ENCODE peak calls at places on chromosome 6, in seven cellular contexts. One of them, this sample, is unnamed.
A peak's percentile ranks its signal among the peaks of the same experiment; 100 is the strongest.

GRCh38 chr6:44002071-44002590 is 125.1 kb downstream of the MRPL14 start:
- DNase-seq in neural progenitor cell: peak; percentile 97
- DNase-seq in Panc1: no peak
- DNase-seq in adipocyte: no peak
- DNase-seq in heart right ventricle: no peak
- DNase-seq in uterus: no peak
- DNase-seq in effector memory CD4-positive, alpha-beta T cell: no peak
- DNase-seq in this sample: no peak

GRCh38 chr6:111810321-111811235 is 62.7 kb downstream of the FYN start:
- DNase-seq in neural progenitor cell: no peak
- DNase-seq in Panc1: no peak
- DNase-seq in adipocyte: no peak
- DNase-seq in heart right ventricle: no peak
- DNase-seq in uterus: no peak
- DNase-seq in effector memory CD4-positive, alpha-beta T cell: no peak
- DNase-seq in this sample: no peak

GRCh38 chr6:106162926-106163325 is 76.8 kb downstream of the PRDM1 start:
- DNase-seq in neural progenitor cell: no peak
- DNase-seq in Panc1: no peak
- DNase-seq in adipocyte: no peak
- DNase-seq in heart right ventricle: no peak
- DNase-seq in uterus: no peak
- DNase-seq in effector memory CD4-positive, alpha-beta T cell: no peak
- DNase-seq in this sample: no peak

GRCh38 chr6:70709826-70710225 is 42.1 kb downstream of the SMAP1 start:
- DNase-seq in neural progenitor cell: no peak
- DNase-seq in Panc1: no peak
- DNase-seq in adipocyte: peak; percentile 54
- DNase-seq in heart right ventricle: no peak
- DNase-seq in uterus: no peak
- DNase-seq in effector memory CD4-positive, alpha-beta T cell: no peak
- DNase-seq in this sample: no peak

GRCh38 chr6:163706688-163707087 is 292.2 kb downstream of the QKI start:
- DNase-seq in neural progenitor cell: no peak
- DNase-seq in Panc1: no peak
- DNase-seq in adipocyte: no peak
- DNase-seq in heart right ventricle: no peak
- DNase-seq in uterus: no peak
- DNase-seq in effector memory CD4-positive, alpha-beta T cell: no peak
- DNase-seq in this sample: no peak

GRCh38 chr6:6915813-6916547 is 191.8 kb upstream of the RREB1 start:
- DNase-seq in neural progenitor cell: no peak
- DNase-seq in Panc1: no peak
- DNase-seq in adipocyte: peak; percentile 66
- DNase-seq in heart right ventricle: peak; percentile 41
- DNase-seq in uterus: peak; percentile 69
- DNase-seq in effector memory CD4-positive, alpha-beta T cell: no peak
- DNase-seq in this sample: peak; percentile 51

GRCh38 chr6:169008641-169009040 is 245.0 kb downstream of the THBS2 start:
- DNase-seq in neural progenitor cell: no peak
- DNase-seq in Panc1: no peak
- DNase-seq in adipocyte: no peak
- DNase-seq in heart right ventricle: no peak
- DNase-seq in uterus: no peak
- DNase-seq in effector memory CD4-positive, alpha-beta T cell: no peak
- DNase-seq in this sample: no peak

GRCh38 chr6:73719041-73719440 is 23.0 kb downstream of the CD109 start:
- DNase-seq in neural progenitor cell: no peak
- DNase-seq in Panc1: no peak
- DNase-seq in adipocyte: no peak
- DNase-seq in heart right ventricle: no peak
- DNase-seq in uterus: no peak
- DNase-seq in effector memory CD4-positive, alpha-beta T cell: no peak
- DNase-seq in this sample: no peak

GRCh38 chr6:169957351-169957963 is 206.0 kb downstream of the ERMARD start:
- DNase-seq in neural progenitor cell: no peak
- DNase-seq in Panc1: no peak
- DNase-seq in adipocyte: no peak
- DNase-seq in heart right ventricle: peak; percentile 10
- DNase-seq in uterus: no peak
- DNase-seq in effector memory CD4-positive, alpha-beta T cell: no peak
- DNase-seq in this sample: no peak

GRCh38 chr6:75436869-75437268 is 56.7 kb downstream of the FILIP1 start:
- DNase-seq in neural progenitor cell: no peak
- DNase-seq in Panc1: no peak
- DNase-seq in adipocyte: no peak
- DNase-seq in heart right ventricle: peak; percentile 66
- DNase-seq in uterus: peak; percentile 72
- DNase-seq in effector memory CD4-positive, alpha-beta T cell: no peak
- DNase-seq in this sample: peak; percentile 58

GRCh38 chr6:23027281-23027680 is 457.9 kb downstream of the HDGFL1 start:
- DNase-seq in neural progenitor cell: no peak
- DNase-seq in Panc1: no peak
- DNase-seq in adipocyte: no peak
- DNase-seq in heart right ventricle: no peak
- DNase-seq in uterus: no peak
- DNase-seq in effector memory CD4-positive, alpha-beta T cell: no peak
- DNase-seq in this sample: no peak

GRCh38 chr6:12000174-12000573 is 11.9 kb upstream of the HIVEP1 start:
- DNase-seq in neural progenitor cell: no peak
- DNase-seq in Panc1: no peak
- DNase-seq in adipocyte: no peak
- DNase-seq in heart right ventricle: no peak
- DNase-seq in uterus: no peak
- DNase-seq in effector memory CD4-positive, alpha-beta T cell: no peak
- DNase-seq in this sample: no peak

GRCh38 chr6:109910571-109910970 is 67.5 kb upstream of the GPR6 start:
- DNase-seq in neural progenitor cell: no peak
- DNase-seq in Panc1: no peak
- DNase-seq in adipocyte: no peak
- DNase-seq in heart right ventricle: no peak
- DNase-seq in uterus: no peak
- DNase-seq in effector memory CD4-positive, alpha-beta T cell: no peak
- DNase-seq in this sample: no peak

GRCh38 chr6:151544453-151544852 is 50.6 kb downstream of the CCDC170 start:
- DNase-seq in neural progenitor cell: no peak
- DNase-seq in Panc1: no peak
- DNase-seq in adipocyte: no peak
- DNase-seq in heart right ventricle: no peak
- DNase-seq in uterus: no peak
- DNase-seq in effector memory CD4-positive, alpha-beta T cell: no peak
- DNase-seq in this sample: no peak

GRCh38 chr6:116136373-116136772 is 10.4 kb upstream of the COL10A1 start:
- DNase-seq in neural progenitor cell: no peak
- DNase-seq in Panc1: no peak
- DNase-seq in adipocyte: no peak
- DNase-seq in heart right ventricle: no peak
- DNase-seq in uterus: no peak
- DNase-seq in effector memory CD4-positive, alpha-beta T cell: no peak
- DNase-seq in this sample: no peak

GRCh38 chr6:117840541-117840983 is 66.5 kb upstream of the SLC35F1 start:
- DNase-seq in neural progenitor cell: peak; percentile 70
- DNase-seq in Panc1: no peak
- DNase-seq in adipocyte: peak; percentile 43
- DNase-seq in heart right ventricle: no peak
- DNase-seq in uterus: no peak
- DNase-seq in effector memory CD4-positive, alpha-beta T cell: no peak
- DNase-seq in this sample: no peak

GRCh38 chr6:89675949-89676753 is 37.6 kb upstream of the LYRM2 start:
- DNase-seq in neural progenitor cell: no peak
- DNase-seq in Panc1: no peak
- DNase-seq in adipocyte: peak; percentile 36
- DNase-seq in heart right ventricle: no peak
- DNase-seq in uterus: no peak
- DNase-seq in effector memory CD4-positive, alpha-beta T cell: no peak
- DNase-seq in this sample: no peak

GRCh38 chr6:151014404-151015150 is 149.1 kb downstream of the MTHFD1L start:
- DNase-seq in neural progenitor cell: peak; percentile 73
- DNase-seq in Panc1: peak; percentile 65
- DNase-seq in adipocyte: peak; percentile 78
- DNase-seq in heart right ventricle: peak; percentile 61
- DNase-seq in uterus: peak; percentile 74
- DNase-seq in effector memory CD4-positive, alpha-beta T cell: peak; percentile 24
- DNase-seq in this sample: peak; percentile 62

GRCh38 chr6:112254921-112255320 is 554 bp upstream of the LAMA4 start:
- DNase-seq in neural progenitor cell: no peak
- DNase-seq in Panc1: no peak
- DNase-seq in adipocyte: no peak
- DNase-seq in heart right ventricle: no peak
- DNase-seq in uterus: no peak
- DNase-seq in effector memory CD4-positive, alpha-beta T cell: no peak
- DNase-seq in this sample: no peak

GRCh38 chr6:75609639-75610590 is 8.2 kb downstream of the SENP6 start:
- DNase-seq in neural progenitor cell: no peak
- DNase-seq in Panc1: no peak
- DNase-seq in adipocyte: peak; percentile 54
- DNase-seq in heart right ventricle: no peak
- DNase-seq in uterus: no peak
- DNase-seq in effector memory CD4-positive, alpha-beta T cell: no peak
- DNase-seq in this sample: no peak

GRCh38 chr6:128696651-128697391 is 176.4 kb upstream of the PTPRK start:
- DNase-seq in neural progenitor cell: no peak
- DNase-seq in Panc1: peak; percentile 25
- DNase-seq in adipocyte: peak; percentile 61
- DNase-seq in heart right ventricle: no peak
- DNase-seq in uterus: no peak
- DNase-seq in effector memory CD4-positive, alpha-beta T cell: no peak
- DNase-seq in this sample: no peak

DNA sequence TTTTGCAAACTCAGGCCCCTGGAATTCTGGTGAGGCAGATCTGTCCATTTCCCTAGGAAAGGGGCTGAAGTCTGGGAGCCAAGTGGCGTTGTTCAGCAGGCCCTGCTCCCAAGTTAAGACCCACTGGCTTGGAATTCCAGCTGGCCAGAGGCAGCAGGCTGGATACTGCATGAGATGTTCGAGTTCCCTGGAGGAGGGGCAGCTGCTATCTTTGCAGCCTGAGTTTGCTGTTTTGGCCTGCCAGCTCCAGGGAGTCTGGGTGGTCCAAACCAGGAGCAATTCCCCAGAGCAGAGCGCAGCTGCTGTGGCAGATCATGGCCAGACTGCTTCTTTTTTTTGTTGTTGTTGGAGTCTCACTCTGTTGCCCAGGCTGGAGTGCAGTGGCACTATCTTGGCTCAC is 18.2 kb upstream of the PGK2 start:
- DNase-seq in neural progenitor cell: no peak
- DNase-seq in Panc1: no peak
- DNase-seq in adipocyte: no peak
- DNase-seq in heart right ventricle: no peak
- DNase-seq in uterus: no peak
- DNase-seq in effector memory CD4-positive, alpha-beta T cell: no peak
- DNase-seq in this sample: no peak
- H3K4me1 ChIP-seq in neural progenitor cell: no peaks in the 10 kb centered on the region
- H3K4me1 ChIP-seq in Panc1: no peaks in the 10 kb centered on the region
- H3K4me1 ChIP-seq in adipocyte: no peaks in the 10 kb centered on the region
- H3K4me1 ChIP-seq in heart right ventricle: no peaks in the 10 kb centered on the region
- H3K4me1 ChIP-seq in uterus: no peaks in the 10 kb centered on the region
- H3K4me1 ChIP-seq in effector memory CD4-positive, alpha-beta T cell: no peaks in the 10 kb centered on the region
- H3K4me1 ChIP-seq in this sample: no peaks in the 10 kb centered on the region

GRCh38 chr6:33206864-33207568 is 1.3 kb upstream of the RING1 start:
- DNase-seq in neural progenitor cell: peak; percentile 92
- DNase-seq in Panc1: no peak
- DNase-seq in adipocyte: peak; percentile 47
- DNase-seq in heart right ventricle: no peak
- DNase-seq in uterus: no peak
- DNase-seq in effector memory CD4-positive, alpha-beta T cell: no peak
- DNase-seq in this sample: no peak
- H3K4me3 ChIP-seq in neural progenitor cell: peak overlapping the region; percentile 93
- H3K4me3 ChIP-seq in Panc1: peak overlapping the region; percentile 84
- H3K4me3 ChIP-seq in adipocyte: peak overlapping the region; percentile 95
- H3K4me3 ChIP-seq in heart right ventricle: peak overlapping the region; percentile 98
- H3K4me3 ChIP-seq in uterus: peak overlapping the region; percentile 90
- H3K4me3 ChIP-seq in effector memory CD4-positive, alpha-beta T cell: peak overlapping the region; percentile 93
- H3K4me3 ChIP-seq in this sample: peak overlapping the region; percentile 83

GRCh38 chr6:100880901-100881706 is at the start of gene ASCC3:
- DNase-seq in neural progenitor cell: peak; percentile 94
- DNase-seq in Panc1: peak; percentile 43
- DNase-seq in adipocyte: peak; percentile 97
- DNase-seq in heart right ventricle: peak; percentile 96
- DNase-seq in uterus: peak; percentile 92
- DNase-seq in effector memory CD4-positive, alpha-beta T cell: peak; percentile 75
- DNase-seq in this sample: peak; percentile 95

GRCh38 chr6:100883347-100883746 is 2.2 kb upstream of the ASCC3 start:
- DNase-seq in neural progenitor cell: peak; percentile 16
- DNase-seq in Panc1: no peak
- DNase-seq in adipocyte: no peak
- DNase-seq in heart right ventricle: no peak
- DNase-seq in uterus: no peak
- DNase-seq in effector memory CD4-positive, alpha-beta T cell: no peak
- DNase-seq in this sample: no peak

GRCh38 chr6:100879317-100879716 is 1.8 kb downstream of the ASCC3 start:
- DNase-seq in neural progenitor cell: peak; percentile 32
- DNase-seq in Panc1: no peak
- DNase-seq in adipocyte: no peak
- DNase-seq in heart right ventricle: no peak
- DNase-seq in uterus: no peak
- DNase-seq in effector memory CD4-positive, alpha-beta T cell: no peak
- DNase-seq in this sample: no peak

GRCh38 chr6:100880149-100880900 is 804 bp downstream of the ASCC3 start:
- DNase-seq in neural progenitor cell: no peak
- DNase-seq in Panc1: no peak
- DNase-seq in adipocyte: peak; percentile 80
- DNase-seq in heart right ventricle: no peak
- DNase-seq in uterus: no peak
- DNase-seq in effector memory CD4-positive, alpha-beta T cell: no peak
- DNase-seq in this sample: no peak

DNA sequence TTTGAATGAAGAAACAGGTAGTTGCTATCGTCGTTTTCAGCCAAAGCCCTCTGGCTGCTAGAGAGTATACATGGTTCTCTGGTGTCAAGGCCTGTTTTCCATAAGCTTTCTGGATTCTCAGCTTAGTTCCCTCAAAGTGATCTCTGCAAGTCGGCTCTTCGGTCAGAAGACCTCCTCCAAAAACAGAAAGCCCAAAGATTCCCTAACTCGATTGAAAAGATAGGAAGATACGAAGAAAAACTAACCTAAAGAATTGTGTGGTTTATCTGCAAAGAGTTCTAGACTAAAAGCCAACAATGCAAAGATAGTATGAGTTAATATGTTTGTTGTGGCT is 545 bp upstream of the ASCC3 start:
- DNase-seq in neural progenitor cell: peak; percentile 4
- DNase-seq in Panc1: peak; percentile 20
- DNase-seq in adipocyte: peak; percentile 39
- DNase-seq in heart right ventricle: no peak
- DNase-seq in uterus: no peak
- DNase-seq in effector memory CD4-positive, alpha-beta T cell: no peak
- DNase-seq in this sample: no peak
- H3K27me3 ChIP-seq in neural progenitor cell: no peaks in the 10 kb centered on the region
- H3K27me3 ChIP-seq in Panc1: no peaks in the 10 kb centered on the region
- H3K27me3 ChIP-seq in adipocyte: no peaks in the 10 kb centered on the region
- H3K27me3 ChIP-seq in heart right ventricle: no peaks in the 10 kb centered on the region
- H3K27me3 ChIP-seq in uterus: no peaks in the 10 kb centered on the region
- H3K27me3 ChIP-seq in effector memory CD4-positive, alpha-beta T cell: no peaks in the 10 kb centered on the region
- H3K27me3 ChIP-seq in this sample: no peaks in the 10 kb centered on the region

DNA sequence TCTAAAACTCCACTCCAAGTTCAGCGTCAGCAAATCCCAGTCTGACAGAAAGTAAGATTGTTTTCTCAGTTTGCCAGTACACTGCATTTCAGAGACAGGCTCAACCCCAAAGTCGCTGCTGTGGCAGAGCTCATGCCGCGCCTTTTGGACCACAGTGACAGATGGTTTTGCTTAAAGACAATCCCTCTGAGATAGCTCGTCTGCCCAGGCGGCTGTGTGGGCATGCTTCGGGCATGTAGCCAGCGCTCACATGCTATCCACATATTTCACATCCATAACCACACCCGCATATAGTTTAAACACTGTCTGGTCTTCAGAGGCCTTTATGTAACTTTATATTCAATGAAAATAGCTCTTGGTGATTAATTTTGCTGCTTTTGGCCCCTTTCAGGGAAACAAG is 14.7 kb upstream of the PXDC1 start:
- DNase-seq in neural progenitor cell: no peak
- DNase-seq in Panc1: no peak
- DNase-seq in adipocyte: peak; percentile 93
- DNase-seq in heart right ventricle: no peak
- DNase-seq in uterus: no peak
- DNase-seq in effector memory CD4-positive, alpha-beta T cell: no peak
- DNase-seq in this sample: no peak
- H3K4me1 ChIP-seq in neural progenitor cell: peaks cover 9% of the 10 kb centered on the region
- H3K4me1 ChIP-seq in Panc1: no peaks in the 10 kb centered on the region
- H3K4me1 ChIP-seq in adipocyte: peaks cover 23% of the 10 kb centered on the region
- H3K4me1 ChIP-seq in heart right ventricle: peaks cover 3% of the 10 kb centered on the region
- H3K4me1 ChIP-seq in uterus: no peaks in the 10 kb centered on the region
- H3K4me1 ChIP-seq in effector memory CD4-positive, alpha-beta T cell: no peaks in the 10 kb centered on the region
- H3K4me1 ChIP-seq in this sample: peaks cover 4% of the 10 kb centered on the region